ENCODE peak calls at places on chromosomes 4 and X, in nine cellular contexts. One of them, this sample, is unnamed.

GRCh38 chrX:2692221-2693122 is 1.4 kb downstream of the CD99 start:
- DNase-seq in adipocyte: peak; percentile 66
- DNase-seq in mucosa of descending colon: peak; percentile 68
- DNase-seq in CD8-positive, alpha-beta memory T cell: no peak
- DNase-seq in breast epithelium: no peak
- DNase-seq in SJSA1: no peak
- DNase-seq in PC-3: peak; percentile 31
- DNase-seq in left lung: peak; percentile 43
- DNase-seq in lower lobe of right lung: peak; percentile 62
- DNase-seq in this sample: peak; percentile 61

GRCh38 chr4:77865259-77865658 is 2.6 kb downstream of the MRPL1 start:
- DNase-seq in CD8-positive, alpha-beta memory T cell: no peak
- DNase-seq in mucosa of descending colon: no peak
- DNase-seq in adipocyte: no peak
- DNase-seq in SJSA1: no peak
- DNase-seq in breast epithelium: no peak
- DNase-seq in left lung: no peak
- DNase-seq in lower lobe of right lung: no peak
- DNase-seq in PC-3: no peak
- DNase-seq in this sample: no peak

GRCh38 chr4:110196206-110196870 is 2.1 kb downstream of the ELOVL6 start:
- DNase-seq in adipocyte: peak; percentile 54
- DNase-seq in SJSA1: peak; percentile 60
- DNase-seq in PC-3: peak; percentile 30
- DNase-seq in lower lobe of right lung: peak; percentile 71
- DNase-seq in mucosa of descending colon: peak; percentile 82
- DNase-seq in left lung: peak; percentile 73
- DNase-seq in breast epithelium: no peak
- DNase-seq in CD8-positive, alpha-beta memory T cell: peak; percentile 33
- DNase-seq in this sample: peak; percentile 58

GRCh38 chr4:77538144-77538543 is 67.5 kb upstream of the CXCL13 start:
- DNase-seq in SJSA1: peak; percentile 75
- DNase-seq in adipocyte: peak; percentile 77
- DNase-seq in mucosa of descending colon: no peak
- DNase-seq in left lung: no peak
- DNase-seq in lower lobe of right lung: no peak
- DNase-seq in CD8-positive, alpha-beta memory T cell: no peak
- DNase-seq in PC-3: peak; percentile 83
- DNase-seq in breast epithelium: no peak
- DNase-seq in this sample: no peak

GRCh38 chrX:2574271-2574670 is 73.5 kb upstream of the DHRSX start:
- DNase-seq in SJSA1: no peak
- DNase-seq in adipocyte: no peak
- DNase-seq in mucosa of descending colon: no peak
- DNase-seq in lower lobe of right lung: no peak
- DNase-seq in PC-3: no peak
- DNase-seq in left lung: no peak
- DNase-seq in breast epithelium: no peak
- DNase-seq in CD8-positive, alpha-beta memory T cell: no peak
- DNase-seq in this sample: no peak

GRCh38 chr4:21768349-21769310 is 179.9 kb downstream of the KCNIP4 start:
- DNase-seq in PC-3: peak; percentile 60
- DNase-seq in breast epithelium: no peak
- DNase-seq in CD8-positive, alpha-beta memory T cell: no peak
- DNase-seq in left lung: no peak
- DNase-seq in SJSA1: peak; percentile 4
- DNase-seq in lower lobe of right lung: no peak
- DNase-seq in mucosa of descending colon: no peak
- DNase-seq in adipocyte: peak; percentile 84
- DNase-seq in this sample: no peak

GRCh38 chrX:40628506-40628905 is 5.3 kb downstream of the MPC1L start:
- DNase-seq in SJSA1: no peak
- DNase-seq in mucosa of descending colon: no peak
- DNase-seq in left lung: no peak
- DNase-seq in lower lobe of right lung: no peak
- DNase-seq in adipocyte: peak; percentile 60
- DNase-seq in breast epithelium: no peak
- DNase-seq in CD8-positive, alpha-beta memory T cell: no peak
- DNase-seq in PC-3: no peak
- DNase-seq in this sample: no peak

GRCh38 chr4:38769441-38770210 is 13.2 kb downstream of the TLR10 start:
- DNase-seq in PC-3: no peak
- DNase-seq in SJSA1: no peak
- DNase-seq in mucosa of descending colon: no peak
- DNase-seq in lower lobe of right lung: no peak
- DNase-seq in CD8-positive, alpha-beta memory T cell: no peak
- DNase-seq in left lung: no peak
- DNase-seq in breast epithelium: no peak
- DNase-seq in adipocyte: peak; percentile 14
- DNase-seq in this sample: no peak

GRCh38 chr4:53598901-53599300 is 7.6 kb upstream of the LNX1 start:
- DNase-seq in mucosa of descending colon: no peak
- DNase-seq in left lung: no peak
- DNase-seq in SJSA1: no peak
- DNase-seq in CD8-positive, alpha-beta memory T cell: no peak
- DNase-seq in adipocyte: no peak
- DNase-seq in PC-3: no peak
- DNase-seq in breast epithelium: no peak
- DNase-seq in lower lobe of right lung: no peak
- DNase-seq in this sample: no peak

GRCh38 chr4:106369456-106370060 is 980 bp upstream of the GIMD1 start:
- DNase-seq in PC-3: peak; percentile 73
- DNase-seq in SJSA1: peak; percentile 79
- DNase-seq in left lung: no peak
- DNase-seq in lower lobe of right lung: no peak
- DNase-seq in mucosa of descending colon: no peak
- DNase-seq in adipocyte: peak; percentile 90
- DNase-seq in breast epithelium: no peak
- DNase-seq in CD8-positive, alpha-beta memory T cell: peak; percentile 2
- DNase-seq in this sample: no peak

GRCh38 chrX:19840899-19841648 is 46.3 kb downstream of the SH3KBP1 start:
- DNase-seq in SJSA1: no peak
- DNase-seq in breast epithelium: no peak
- DNase-seq in PC-3: no peak
- DNase-seq in adipocyte: no peak
- DNase-seq in CD8-positive, alpha-beta memory T cell: peak; percentile 42
- DNase-seq in left lung: no peak
- DNase-seq in mucosa of descending colon: no peak
- DNase-seq in lower lobe of right lung: no peak
- DNase-seq in this sample: no peak

GRCh38 chrX:1860936-1861670 is 246.2 kb downstream of the ASMT start:
- DNase-seq in mucosa of descending colon: no peak
- DNase-seq in breast epithelium: no peak
- DNase-seq in SJSA1: no peak
- DNase-seq in PC-3: no peak
- DNase-seq in adipocyte: no peak
- DNase-seq in lower lobe of right lung: no peak
- DNase-seq in left lung: no peak
- DNase-seq in CD8-positive, alpha-beta memory T cell: no peak
- DNase-seq in this sample: no peak

GRCh38 chr4:126969360-126969759 is 663.4 kb upstream of the INTU start:
- DNase-seq in SJSA1: no peak
- DNase-seq in breast epithelium: no peak
- DNase-seq in lower lobe of right lung: no peak
- DNase-seq in mucosa of descending colon: no peak
- DNase-seq in CD8-positive, alpha-beta memory T cell: no peak
- DNase-seq in adipocyte: no peak
- DNase-seq in PC-3: no peak
- DNase-seq in left lung: no peak
- DNase-seq in this sample: no peak

GRCh38 chr4:126969781-126970180 is 663.0 kb upstream of the INTU start:
- DNase-seq in adipocyte: no peak
- DNase-seq in CD8-positive, alpha-beta memory T cell: no peak
- DNase-seq in left lung: no peak
- DNase-seq in breast epithelium: no peak
- DNase-seq in mucosa of descending colon: no peak
- DNase-seq in SJSA1: no peak
- DNase-seq in PC-3: no peak
- DNase-seq in lower lobe of right lung: no peak
- DNase-seq in this sample: no peak

GRCh38 chr4:126960760-126961159 is 672.0 kb upstream of the INTU start:
- DNase-seq in CD8-positive, alpha-beta memory T cell: no peak
- DNase-seq in mucosa of descending colon: no peak
- DNase-seq in breast epithelium: no peak
- DNase-seq in SJSA1: no peak
- DNase-seq in adipocyte: no peak
- DNase-seq in lower lobe of right lung: no peak
- DNase-seq in left lung: no peak
- DNase-seq in PC-3: no peak
- DNase-seq in this sample: no peak

GRCh38 chr4:126961661-126962060 is 671.1 kb upstream of the INTU start:
- DNase-seq in PC-3: no peak
- DNase-seq in left lung: no peak
- DNase-seq in CD8-positive, alpha-beta memory T cell: no peak
- DNase-seq in lower lobe of right lung: no peak
- DNase-seq in breast epithelium: no peak
- DNase-seq in mucosa of descending colon: no peak
- DNase-seq in adipocyte: no peak
- DNase-seq in SJSA1: no peak
- DNase-seq in this sample: no peak

GRCh38 chr4:126965876-126966275 is 666.9 kb upstream of the INTU start:
- DNase-seq in SJSA1: no peak
- DNase-seq in CD8-positive, alpha-beta memory T cell: no peak
- DNase-seq in PC-3: no peak
- DNase-seq in lower lobe of right lung: no peak
- DNase-seq in left lung: no peak
- DNase-seq in adipocyte: no peak
- DNase-seq in breast epithelium: no peak
- DNase-seq in mucosa of descending colon: no peak
- DNase-seq in this sample: no peak
- H3K4me1 ChIP-seq in SJSA1: no peaks in the 10 kb centered on the region
- H3K4me1 ChIP-seq in CD8-positive, alpha-beta memory T cell: no peaks in the 10 kb centered on the region
- H3K4me1 ChIP-seq in PC-3: no peaks in the 10 kb centered on the region
- H3K4me1 ChIP-seq in lower lobe of right lung: no peaks in the 10 kb centered on the region
- H3K4me1 ChIP-seq in left lung: no peaks in the 10 kb centered on the region
- H3K4me1 ChIP-seq in adipocyte: peaks cover 5% of the 10 kb centered on the region
- H3K4me1 ChIP-seq in breast epithelium: no peaks in the 10 kb centered on the region
- H3K4me1 ChIP-seq in mucosa of descending colon: no peaks in the 10 kb centered on the region
- H3K4me1 ChIP-seq in this sample: no peaks in the 10 kb centered on the region

DNA sequence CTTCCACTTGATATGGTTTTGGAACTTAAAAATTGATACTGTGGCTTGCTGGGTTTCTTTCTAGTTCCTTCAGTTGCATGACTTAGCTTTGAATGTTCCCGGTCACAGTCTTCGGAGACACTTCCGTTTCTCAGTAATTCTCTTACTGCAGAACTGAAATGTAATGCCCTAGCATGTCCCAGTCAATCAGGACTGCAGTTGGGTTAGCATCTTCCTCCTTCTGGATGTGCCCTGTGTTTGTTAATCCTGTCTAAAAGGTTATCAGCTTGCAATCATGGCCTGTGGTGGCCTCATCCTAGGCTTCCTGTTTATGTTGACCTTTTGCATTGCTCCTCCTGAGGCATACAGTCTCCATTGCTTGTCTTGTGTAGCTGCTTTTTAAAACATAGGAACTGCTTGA is 275.9 kb downstream of the ARHGAP10 start:
- DNase-seq in mucosa of descending colon: no peak
- DNase-seq in breast epithelium: no peak
- DNase-seq in adipocyte: no peak
- DNase-seq in SJSA1: no peak
- DNase-seq in CD8-positive, alpha-beta memory T cell: no peak
- DNase-seq in left lung: no peak
- DNase-seq in lower lobe of right lung: no peak
- DNase-seq in PC-3: no peak
- DNase-seq in this sample: no peak
- H3K4me3 ChIP-seq in mucosa of descending colon: no peak overlapping the region
- H3K4me3 ChIP-seq in breast epithelium: no peak overlapping the region
- H3K4me3 ChIP-seq in adipocyte: peak overlapping the region; percentile 15
- H3K4me3 ChIP-seq in SJSA1: no peak overlapping the region
- H3K4me3 ChIP-seq in CD8-positive, alpha-beta memory T cell: no peak overlapping the region
- H3K4me3 ChIP-seq in left lung: no peak overlapping the region
- H3K4me3 ChIP-seq in lower lobe of right lung: no peak overlapping the region
- H3K4me3 ChIP-seq in PC-3: peak overlapping the region; percentile 55
- H3K4me3 ChIP-seq in this sample: peak overlapping the region; percentile 34

DNA sequence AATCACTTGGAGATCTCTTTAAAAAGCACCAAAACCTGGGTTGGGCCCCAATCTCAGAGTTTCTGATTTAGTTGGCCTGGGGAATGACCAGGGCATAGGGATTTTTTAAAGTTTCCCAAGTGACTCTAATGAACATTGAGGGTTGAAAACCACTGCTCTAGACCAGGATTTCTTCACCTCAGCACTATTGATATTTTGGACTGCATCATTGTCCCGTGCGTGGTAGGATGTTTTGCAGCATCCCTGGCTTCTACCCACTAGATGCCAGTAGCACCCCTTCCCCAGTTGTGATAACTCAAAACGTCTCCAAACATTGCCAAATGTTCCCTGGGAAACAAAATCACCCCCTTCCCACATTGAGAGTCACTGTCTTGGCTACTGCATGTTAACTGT is 61.8 kb downstream of the ATXN3L start:
- DNase-seq in CD8-positive, alpha-beta memory T cell: no peak
- DNase-seq in PC-3: no peak
- DNase-seq in left lung: no peak
- DNase-seq in mucosa of descending colon: no peak
- DNase-seq in SJSA1: no peak
- DNase-seq in adipocyte: no peak
- DNase-seq in breast epithelium: no peak
- DNase-seq in lower lobe of right lung: no peak
- DNase-seq in this sample: no peak
- H3K4me1 ChIP-seq in CD8-positive, alpha-beta memory T cell: no peaks in the 10 kb centered on the region
- H3K4me1 ChIP-seq in PC-3: no peaks in the 10 kb centered on the region
- H3K4me1 ChIP-seq in left lung: no peaks in the 10 kb centered on the region
- H3K4me1 ChIP-seq in mucosa of descending colon: no peaks in the 10 kb centered on the region
- H3K4me1 ChIP-seq in SJSA1: peaks cover 4% of the 10 kb centered on the region
- H3K4me1 ChIP-seq in adipocyte: no peaks in the 10 kb centered on the region
- H3K4me1 ChIP-seq in breast epithelium: no peaks in the 10 kb centered on the region
- H3K4me1 ChIP-seq in lower lobe of right lung: no peaks in the 10 kb centered on the region
- H3K4me1 ChIP-seq in this sample: no peaks in the 10 kb centered on the region

GRCh38 chrX:23729214-23729613 is 13.9 kb downstream of the ACOT9 start:
- DNase-seq in adipocyte: no peak
- DNase-seq in breast epithelium: no peak
- DNase-seq in PC-3: peak; percentile 6
- DNase-seq in left lung: no peak
- DNase-seq in lower lobe of right lung: no peak
- DNase-seq in SJSA1: no peak
- DNase-seq in CD8-positive, alpha-beta memory T cell: no peak
- DNase-seq in mucosa of descending colon: no peak
- DNase-seq in this sample: no peak

GRCh38 chrX:23727206-23727605 is 15.9 kb downstream of the ACOT9 start:
- DNase-seq in adipocyte: no peak
- DNase-seq in CD8-positive, alpha-beta memory T cell: no peak
- DNase-seq in SJSA1: no peak
- DNase-seq in lower lobe of right lung: no peak
- DNase-seq in breast epithelium: no peak
- DNase-seq in PC-3: no peak
- DNase-seq in left lung: no peak
- DNase-seq in mucosa of descending colon: no peak
- DNase-seq in this sample: no peak

GRCh38 chrX:23737413-23737812 is 5.7 kb downstream of the ACOT9 start:
- DNase-seq in mucosa of descending colon: no peak
- DNase-seq in breast epithelium: no peak
- DNase-seq in PC-3: no peak
- DNase-seq in adipocyte: peak; percentile 28
- DNase-seq in lower lobe of right lung: no peak
- DNase-seq in SJSA1: no peak
- DNase-seq in CD8-positive, alpha-beta memory T cell: no peak
- DNase-seq in left lung: no peak
- DNase-seq in this sample: no peak

GRCh38 chrX:23736030-23736429 is 7.0 kb downstream of the ACOT9 start:
- DNase-seq in breast epithelium: no peak
- DNase-seq in PC-3: no peak
- DNase-seq in left lung: no peak
- DNase-seq in mucosa of descending colon: no peak
- DNase-seq in SJSA1: no peak
- DNase-seq in adipocyte: no peak
- DNase-seq in CD8-positive, alpha-beta memory T cell: no peak
- DNase-seq in lower lobe of right lung: no peak
- DNase-seq in this sample: no peak

GRCh38 chrX:23732704-23733103 is 10.4 kb downstream of the ACOT9 start:
- DNase-seq in adipocyte: no peak
- DNase-seq in left lung: no peak
- DNase-seq in SJSA1: no peak
- DNase-seq in lower lobe of right lung: no peak
- DNase-seq in PC-3: no peak
- DNase-seq in breast epithelium: no peak
- DNase-seq in CD8-positive, alpha-beta memory T cell: no peak
- DNase-seq in mucosa of descending colon: no peak
- DNase-seq in this sample: no peak
- H3K4me3 ChIP-seq in adipocyte: no peak overlapping the region
- H3K4me3 ChIP-seq in left lung: no peak overlapping the region
- H3K4me3 ChIP-seq in SJSA1: no peak overlapping the region
- H3K4me3 ChIP-seq in lower lobe of right lung: no peak overlapping the region
- H3K4me3 ChIP-seq in PC-3: no peak overlapping the region
- H3K4me3 ChIP-seq in breast epithelium: no peak overlapping the region
- H3K4me3 ChIP-seq in CD8-positive, alpha-beta memory T cell: no peak overlapping the region
- H3K4me3 ChIP-seq in mucosa of descending colon: no peak overlapping the region
- H3K4me3 ChIP-seq in this sample: no peak overlapping the region

This sample was measured in psoas muscle.